ENCODE peak calls at places on chromosomes 5 and 9, in ten cellular contexts. One of them, this sample, is unnamed.

GRCh38 chr5:16735092-16735970 is 118.5 kb upstream of the RETREG1 start:
- DNase-seq in MCF 10A: no peak
- DNase-seq in heart right ventricle: no peak
- DNase-seq in MM.1S: no peak
- DNase-seq in CD4-positive, alpha-beta T cell: no peak
- DNase-seq in pancreas: no peak
- DNase-seq in GM10248: no peak
- DNase-seq in Peyer's patch: no peak
- DNase-seq in cardiac muscle cell: peak; percentile 30
- DNase-seq in RWPE1: no peak
- DNase-seq in this sample: no peak

GRCh38 chr5:168654225-168654624 is 75.1 kb upstream of the PANK3 start:
- DNase-seq in MCF 10A: no peak
- DNase-seq in heart right ventricle: peak; percentile 29
- DNase-seq in MM.1S: no peak
- DNase-seq in CD4-positive, alpha-beta T cell: no peak
- DNase-seq in pancreas: no peak
- DNase-seq in GM10248: no peak
- DNase-seq in Peyer's patch: no peak
- DNase-seq in cardiac muscle cell: peak; percentile 77
- DNase-seq in RWPE1: no peak
- DNase-seq in this sample: peak; percentile 79

GRCh38 chr9:137162505-137163100 is 7.2 kb downstream of the LRRC26 start:
- DNase-seq in MCF 10A: peak; percentile 20
- DNase-seq in heart right ventricle: no peak
- DNase-seq in MM.1S: no peak
- DNase-seq in CD4-positive, alpha-beta T cell: no peak
- DNase-seq in pancreas: no peak
- DNase-seq in GM10248: no peak
- DNase-seq in Peyer's patch: peak; percentile 73
- DNase-seq in cardiac muscle cell: no peak
- DNase-seq in RWPE1: no peak
- DNase-seq in this sample: no peak

GRCh38 chr5:6591671-6592288 is 41.1 kb downstream of the NSUN2 start:
- DNase-seq in MCF 10A: no peak
- DNase-seq in heart right ventricle: no peak
- DNase-seq in MM.1S: no peak
- DNase-seq in CD4-positive, alpha-beta T cell: no peak
- DNase-seq in pancreas: no peak
- DNase-seq in GM10248: no peak
- DNase-seq in Peyer's patch: no peak
- DNase-seq in cardiac muscle cell: no peak
- DNase-seq in RWPE1: no peak
- DNase-seq in this sample: no peak

GRCh38 chr5:136020383-136021015 is 8.3 kb upstream of the TGFBI start:
- DNase-seq in MCF 10A: peak; percentile 100
- DNase-seq in heart right ventricle: no peak
- DNase-seq in MM.1S: no peak
- DNase-seq in CD4-positive, alpha-beta T cell: no peak
- DNase-seq in pancreas: no peak
- DNase-seq in GM10248: no peak
- DNase-seq in Peyer's patch: no peak
- DNase-seq in cardiac muscle cell: peak; percentile 95
- DNase-seq in RWPE1: peak; percentile 98
- DNase-seq in this sample: no peak

GRCh38 chr5:153445875-153446567 is 44.4 kb upstream of the GRIA1 start:
- DNase-seq in MCF 10A: peak; percentile 91
- DNase-seq in heart right ventricle: peak; percentile 6
- DNase-seq in MM.1S: no peak
- DNase-seq in CD4-positive, alpha-beta T cell: no peak
- DNase-seq in pancreas: peak; percentile 12
- DNase-seq in GM10248: no peak
- DNase-seq in Peyer's patch: no peak
- DNase-seq in cardiac muscle cell: peak; percentile 0
- DNase-seq in RWPE1: no peak
- DNase-seq in this sample: no peak

GRCh38 chr9:88915916-88916315 is 75.4 kb upstream of the S1PR3 start:
- DNase-seq in MCF 10A: no peak
- DNase-seq in heart right ventricle: no peak
- DNase-seq in MM.1S: no peak
- DNase-seq in CD4-positive, alpha-beta T cell: no peak
- DNase-seq in pancreas: no peak
- DNase-seq in GM10248: no peak
- DNase-seq in Peyer's patch: no peak
- DNase-seq in cardiac muscle cell: no peak
- DNase-seq in RWPE1: no peak
- DNase-seq in this sample: no peak

GRCh38 chr9:105138306-105138801 is 106.1 kb upstream of the SLC44A1 start:
- DNase-seq in MCF 10A: no peak
- DNase-seq in heart right ventricle: peak; percentile 27
- DNase-seq in MM.1S: no peak
- DNase-seq in CD4-positive, alpha-beta T cell: no peak
- DNase-seq in pancreas: no peak
- DNase-seq in GM10248: no peak
- DNase-seq in Peyer's patch: no peak
- DNase-seq in cardiac muscle cell: peak; percentile 62
- DNase-seq in RWPE1: no peak
- DNase-seq in this sample: no peak

DNA sequence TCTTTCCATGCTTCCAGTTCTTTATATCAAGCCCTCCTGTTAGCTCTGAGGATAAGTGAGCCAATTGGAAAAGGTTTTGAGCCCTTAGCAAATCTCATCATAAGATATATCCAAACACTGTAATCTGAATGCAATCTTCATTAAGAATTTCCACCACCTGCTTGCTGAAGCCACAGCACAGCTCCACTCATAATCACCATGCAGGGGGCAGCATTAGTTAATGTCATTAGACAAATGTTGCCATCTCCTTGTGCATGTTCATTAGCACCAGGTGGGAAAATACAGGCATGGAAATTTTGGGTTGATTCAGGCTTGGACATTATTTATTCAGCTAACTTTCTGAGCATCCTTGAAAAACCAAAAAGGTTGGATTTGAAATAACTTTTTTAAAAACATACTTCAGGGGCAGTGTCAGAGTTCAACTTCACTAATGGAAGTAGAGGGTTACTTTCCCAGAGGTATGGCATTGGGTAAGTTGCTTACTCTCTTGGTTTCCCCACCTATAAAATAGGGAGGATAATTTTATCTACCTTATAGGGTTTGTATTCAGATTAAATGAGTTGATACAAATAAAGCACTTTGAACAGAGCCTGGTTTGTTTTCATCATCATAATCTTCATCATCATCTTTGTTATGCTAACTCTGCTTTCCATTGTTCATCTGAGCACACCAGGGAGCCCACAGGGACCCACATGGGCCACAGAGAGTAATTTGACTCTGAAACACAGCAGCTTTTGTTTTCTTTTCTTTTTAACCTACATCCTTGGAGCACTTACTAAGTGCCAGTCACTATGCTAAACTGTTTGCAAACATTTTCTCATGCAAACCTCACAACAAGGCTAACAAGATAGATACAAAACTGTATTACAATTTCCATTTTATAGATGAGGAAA is 179.0 kb upstream of the SLC24A2 start:
- DNase-seq in MCF 10A: no peak
- DNase-seq in heart right ventricle: no peak
- DNase-seq in MM.1S: no peak
- DNase-seq in CD4-positive, alpha-beta T cell: no peak
- DNase-seq in pancreas: no peak
- DNase-seq in GM10248: no peak
- DNase-seq in Peyer's patch: no peak
- DNase-seq in cardiac muscle cell: no peak
- DNase-seq in RWPE1: no peak
- DNase-seq in this sample: no peak
- TF ChIP-seq CTCF in MCF 10A: no peak
- TF ChIP-seq CTCF in heart right ventricle: no peak
- TF ChIP-seq CTCF in MM.1S: no peak
- TF ChIP-seq CTCF in CD4-positive, alpha-beta T cell: no peak
- TF ChIP-seq CTCF in pancreas: no peak
- TF ChIP-seq CTCF in GM10248: no peak
- TF ChIP-seq CTCF in Peyer's patch: no peak
- TF ChIP-seq CTCF in cardiac muscle cell: no peak
- TF ChIP-seq CTCF in RWPE1: no peak
- TF ChIP-seq CTCF in this sample: no peak

GRCh38 chr5:138274189-138274853 is at the start of gene GFRA3:
- DNase-seq in MCF 10A: no peak
- DNase-seq in heart right ventricle: no peak
- DNase-seq in MM.1S: no peak
- DNase-seq in CD4-positive, alpha-beta T cell: no peak
- DNase-seq in pancreas: peak; percentile 20
- DNase-seq in GM10248: peak; percentile 50
- DNase-seq in Peyer's patch: no peak
- DNase-seq in cardiac muscle cell: peak; percentile 30
- DNase-seq in RWPE1: no peak
- DNase-seq in this sample: no peak

GRCh38 chr5:138275895-138276294 is 1.5 kb upstream of the GFRA3 start:
- DNase-seq in MCF 10A: no peak
- DNase-seq in heart right ventricle: no peak
- DNase-seq in MM.1S: no peak
- DNase-seq in CD4-positive, alpha-beta T cell: no peak
- DNase-seq in pancreas: no peak
- DNase-seq in GM10248: no peak
- DNase-seq in Peyer's patch: no peak
- DNase-seq in cardiac muscle cell: no peak
- DNase-seq in RWPE1: no peak
- DNase-seq in this sample: no peak

GRCh38 chr5:138276402-138277054 is 2.1 kb upstream of the GFRA3 start:
- DNase-seq in MCF 10A: peak; percentile 11
- DNase-seq in heart right ventricle: no peak
- DNase-seq in MM.1S: no peak
- DNase-seq in CD4-positive, alpha-beta T cell: no peak
- DNase-seq in pancreas: no peak
- DNase-seq in GM10248: no peak
- DNase-seq in Peyer's patch: no peak
- DNase-seq in cardiac muscle cell: no peak
- DNase-seq in RWPE1: no peak
- DNase-seq in this sample: no peak

GRCh38 chr5:138273834-138274188 is 610 bp downstream of the GFRA3 start:
- DNase-seq in MCF 10A: no peak
- DNase-seq in heart right ventricle: no peak
- DNase-seq in MM.1S: no peak
- DNase-seq in CD4-positive, alpha-beta T cell: no peak
- DNase-seq in pancreas: no peak
- DNase-seq in GM10248: no peak
- DNase-seq in Peyer's patch: no peak
- DNase-seq in cardiac muscle cell: no peak
- DNase-seq in RWPE1: no peak
- DNase-seq in this sample: no peak

DNA sequence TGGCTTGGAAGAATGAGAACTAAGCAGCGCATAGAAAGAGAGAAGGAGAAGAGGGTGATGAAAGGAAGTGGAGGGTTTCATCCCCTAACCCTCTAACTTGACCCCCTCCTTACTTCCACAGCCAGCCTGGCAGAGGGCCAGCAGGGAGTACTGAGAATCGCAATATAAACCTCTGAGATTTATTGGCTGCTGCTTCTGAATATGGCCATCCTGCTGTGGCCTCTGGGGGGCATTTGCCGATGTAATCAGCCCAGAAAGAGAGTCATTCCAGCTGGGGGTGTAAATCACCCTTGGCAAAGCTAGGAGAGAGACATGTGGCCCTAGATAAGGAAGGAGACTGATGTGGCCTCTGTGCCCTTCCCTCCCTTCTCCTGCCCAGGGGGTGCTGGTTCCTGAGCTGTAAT is 960 bp upstream of the GFRA3 start:
- DNase-seq in MCF 10A: no peak
- DNase-seq in heart right ventricle: no peak
- DNase-seq in MM.1S: no peak
- DNase-seq in CD4-positive, alpha-beta T cell: no peak
- DNase-seq in pancreas: peak; percentile 43
- DNase-seq in GM10248: no peak
- DNase-seq in Peyer's patch: no peak
- DNase-seq in cardiac muscle cell: no peak
- DNase-seq in RWPE1: no peak
- DNase-seq in this sample: no peak
- TF ChIP-seq CTCF in MCF 10A: no peak
- TF ChIP-seq CTCF in heart right ventricle: no peak
- TF ChIP-seq CTCF in MM.1S: no peak
- TF ChIP-seq CTCF in CD4-positive, alpha-beta T cell: no peak
- TF ChIP-seq CTCF in pancreas: no peak
- TF ChIP-seq CTCF in GM10248: no peak
- TF ChIP-seq CTCF in Peyer's patch: no peak
- TF ChIP-seq CTCF in cardiac muscle cell: no peak
- TF ChIP-seq CTCF in RWPE1: no peak
- TF ChIP-seq CTCF in this sample: no peak

DNA sequence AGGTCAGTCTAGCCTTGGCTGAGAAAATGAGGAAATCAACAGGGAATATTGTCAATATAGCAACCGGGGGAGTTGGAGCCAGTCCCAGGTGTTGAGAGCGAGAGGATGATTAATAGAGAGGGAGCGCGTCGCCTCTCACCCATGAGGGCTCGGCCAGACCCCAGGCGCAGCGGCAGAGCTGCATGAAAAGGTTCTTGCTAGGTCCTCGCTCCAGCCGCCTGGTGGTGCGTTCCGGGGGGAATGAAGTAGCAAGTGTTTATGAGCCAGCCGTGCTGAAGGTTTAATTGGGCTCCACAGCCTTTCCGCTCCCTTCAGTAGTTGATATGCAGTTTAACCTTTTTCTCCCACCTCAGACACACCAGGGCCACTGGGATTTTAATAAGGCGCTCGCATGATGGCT is 167.3 kb upstream of the IRX1 start:
- DNase-seq in MCF 10A: no peak
- DNase-seq in heart right ventricle: no peak
- DNase-seq in MM.1S: no peak
- DNase-seq in CD4-positive, alpha-beta T cell: no peak
- DNase-seq in pancreas: no peak
- DNase-seq in GM10248: no peak
- DNase-seq in Peyer's patch: no peak
- DNase-seq in cardiac muscle cell: no peak
- DNase-seq in RWPE1: no peak
- DNase-seq in this sample: no peak
- TF ChIP-seq CTCF in MCF 10A: no peak
- TF ChIP-seq CTCF in heart right ventricle: no peak
- TF ChIP-seq CTCF in MM.1S: no peak
- TF ChIP-seq CTCF in CD4-positive, alpha-beta T cell: no peak
- TF ChIP-seq CTCF in pancreas: no peak
- TF ChIP-seq CTCF in GM10248: no peak
- TF ChIP-seq CTCF in Peyer's patch: no peak
- TF ChIP-seq CTCF in cardiac muscle cell: no peak
- TF ChIP-seq CTCF in RWPE1: no peak
- TF ChIP-seq CTCF in this sample: peak; percentile 30

GRCh38 chr9:15501803-15502202 is 9.0 kb downstream of the PSIP1 start:
- DNase-seq in MCF 10A: no peak
- DNase-seq in heart right ventricle: no peak
- DNase-seq in MM.1S: no peak
- DNase-seq in CD4-positive, alpha-beta T cell: no peak
- DNase-seq in pancreas: no peak
- DNase-seq in GM10248: no peak
- DNase-seq in Peyer's patch: no peak
- DNase-seq in cardiac muscle cell: no peak
- DNase-seq in RWPE1: no peak
- DNase-seq in this sample: no peak

GRCh38 chr9:15498246-15499018 is 12.3 kb downstream of the PSIP1 start:
- DNase-seq in MCF 10A: no peak
- DNase-seq in heart right ventricle: no peak
- DNase-seq in MM.1S: no peak
- DNase-seq in CD4-positive, alpha-beta T cell: no peak
- DNase-seq in pancreas: no peak
- DNase-seq in GM10248: no peak
- DNase-seq in Peyer's patch: no peak
- DNase-seq in cardiac muscle cell: no peak
- DNase-seq in RWPE1: no peak
- DNase-seq in this sample: no peak

GRCh38 chr9:15499108-15499507 is 11.7 kb downstream of the PSIP1 start:
- DNase-seq in MCF 10A: no peak
- DNase-seq in heart right ventricle: no peak
- DNase-seq in MM.1S: no peak
- DNase-seq in CD4-positive, alpha-beta T cell: no peak
- DNase-seq in pancreas: no peak
- DNase-seq in GM10248: no peak
- DNase-seq in Peyer's patch: no peak
- DNase-seq in cardiac muscle cell: no peak
- DNase-seq in RWPE1: no peak
- DNase-seq in this sample: no peak

GRCh38 chr9:15505927-15506326 is 4.8 kb downstream of the PSIP1 start:
- DNase-seq in MCF 10A: no peak
- DNase-seq in heart right ventricle: no peak
- DNase-seq in MM.1S: no peak
- DNase-seq in CD4-positive, alpha-beta T cell: no peak
- DNase-seq in pancreas: no peak
- DNase-seq in GM10248: no peak
- DNase-seq in Peyer's patch: no peak
- DNase-seq in cardiac muscle cell: no peak
- DNase-seq in RWPE1: no peak
- DNase-seq in this sample: no peak

DNA sequence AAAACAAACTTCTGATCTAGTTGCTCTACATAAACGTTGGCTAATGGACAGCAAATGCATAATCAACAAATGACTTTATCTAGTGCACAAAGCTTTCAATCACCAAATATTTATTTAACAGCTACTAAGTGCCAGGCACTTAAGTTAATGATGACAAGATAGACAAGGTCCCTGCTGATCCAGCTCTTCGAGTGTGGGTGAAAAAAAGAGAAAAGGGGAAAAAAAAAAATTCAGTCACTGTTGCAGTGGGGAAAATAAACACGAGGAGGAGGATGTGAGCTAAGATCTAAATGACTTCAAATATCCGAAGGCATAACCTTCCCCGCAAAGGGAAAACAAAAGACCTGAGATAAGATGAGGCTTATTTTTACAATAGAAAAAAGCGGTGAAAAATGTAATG is 9.6 kb downstream of the PSIP1 start:
- DNase-seq in MCF 10A: no peak
- DNase-seq in heart right ventricle: no peak
- DNase-seq in MM.1S: no peak
- DNase-seq in CD4-positive, alpha-beta T cell: no peak
- DNase-seq in pancreas: no peak
- DNase-seq in GM10248: no peak
- DNase-seq in Peyer's patch: no peak
- DNase-seq in cardiac muscle cell: no peak
- DNase-seq in RWPE1: no peak
- DNase-seq in this sample: no peak
- TF ChIP-seq CTCF in MCF 10A: no peak
- TF ChIP-seq CTCF in heart right ventricle: no peak
- TF ChIP-seq CTCF in MM.1S: no peak
- TF ChIP-seq CTCF in CD4-positive, alpha-beta T cell: no peak
- TF ChIP-seq CTCF in pancreas: no peak
- TF ChIP-seq CTCF in GM10248: no peak
- TF ChIP-seq CTCF in Peyer's patch: no peak
- TF ChIP-seq CTCF in cardiac muscle cell: no peak
- TF ChIP-seq CTCF in RWPE1: no peak
- TF ChIP-seq CTCF in this sample: no peak